ENCODE peak calls at places on chromosomes 3 and 15, in ten cellular contexts. K is EL; B is HS-5; C is NCI-H345; D is NCI-H2029; Z is nephron progenitor cell; Q is mesenchymal stem cell; I is brain microvascular endothelial cell; O is left colon; W is stimulated activated CD8-positive, alpha-beta memory T cell treated with anti-CD3 and anti-CD28 coated beads, Interleukin-2, amount 100 ng/mL, for 1 hour. V is an unnamed sample.

GRCh38 chr3:48650723-48651122 is 12.0 kb downstream of the CELSR3 start:
- DNase-seq in K (no peak), B (no peak), C (no peak), D (no peak), Z (no peak), Q (no peak), I (no peak), O (peak; percentile 48), W (no peak), V (peak; percentile 34)

GRCh38 chr3:194156095-194156494 is 20.1 kb downstream of the HES1 start:
- DNase-seq in K (no peak), B (no peak), C (no peak), D (no peak), Z (no peak), Q (no peak), I (no peak), O (no peak), W (no peak), V (no peak)

GRCh38 chr3:143157957-143158548 is 38.5 kb downstream of the CHST2 start:
- DNase-seq in K (no peak), B (no peak), C (no peak), D (no peak), Z (no peak), Q (no peak), I (no peak), O (no peak), W (no peak), V (no peak)

GRCh38 chr15:52556524-52556923 is 12.3 kb downstream of the ARPP19 start:
- DNase-seq in K (no peak), B (no peak), C (no peak), D (no peak), Z (no peak), Q (no peak), I (no peak), O (no peak), W (no peak), V (no peak)

GRCh38 chr15:71588746-71589145 is 221.6 kb upstream of the NR2E3 start:
- DNase-seq in K (peak; percentile 69), B (peak; percentile 33), C (no peak), D (no peak), Z (no peak), Q (peak; percentile 79), I (peak; percentile 80), O (no peak), W (no peak), V (no peak)

GRCh38 chr3:57856675-57857074 is 100.6 kb downstream of the SLMAP start:
- DNase-seq in K (peak; percentile 12), B (no peak), C (no peak), D (no peak), Z (no peak), Q (peak; percentile 56), I (no peak), O (no peak), W (no peak), V (no peak)

GRCh38 chr3:98038876-98039275 is 3.8 kb upstream of the GABRR3 start:
- DNase-seq in K (no peak), B (no peak), C (no peak), D (no peak), Z (no peak), Q (no peak), I (no peak), O (no peak), W (no peak), V (no peak)

GRCh38 chr15:32898991-32899613 is 181.3 kb downstream of the GREM1 start:
- DNase-seq in K (no peak), B (no peak), C (peak; percentile 89), D (no peak), Z (peak; percentile 52), Q (no peak), I (no peak), O (no peak), W (no peak), V (peak; percentile 26)

GRCh38 chr3:13683288-13683687 is 134.4 kb downstream of the FBLN2 start:
- DNase-seq in K (no peak), B (no peak), C (no peak), D (no peak), Z (no peak), Q (no peak), I (no peak), O (no peak), W (no peak), V (no peak)

GRCh38 chr15:92803852-92804609 is 96.1 kb upstream of the CHD2 start:
- DNase-seq in K (peak; percentile 100), B (peak; percentile 98), C (peak; percentile 74), D (peak; percentile 95), Z (no peak), Q (peak; percentile 100), I (peak; percentile 99), O (peak; percentile 52), W (no peak), V (peak; percentile 79)

GRCh38 chr15:80880086-80880485 is 100.9 kb downstream of the CEMIP start:
- DNase-seq in K (no peak), B (no peak), C (no peak), D (no peak), Z (no peak), Q (no peak), I (no peak), O (no peak), W (no peak), V (no peak)

V was measured in colonic mucosa.